ENCODE peak calls at places on chromosomes 7 and 10, in nine cellular contexts. E, I, X, A, N, L, B, W and U are unnamed samples. For H3K9me2, the result is how much of the 10 kb centered on the place peaks cover.

GRCh38 chr10:49385939-49386922 is 9.7 kb downstream of the DRGX start:
- DNase-seq in E (no peak), I (no peak), X (no peak), A (peak), N (no peak), L (no peak), B (no peak), W (no peak), U (no peak)

GRCh38 chr10:27369832-27370231 is 129.2 kb upstream of the ACBD5 start:
- DNase-seq in E (no peak), I (no peak), X (no peak), A (peak), N (peak), L (no peak), B (no peak), W (peak), U (peak)

GRCh38 chr10:58588673-58589265 is 76.1 kb downstream of the BICC1 start:
- DNase-seq in E (no peak), I (no peak), X (no peak), A (no peak), N (no peak), L (no peak), B (peak), W (no peak), U (peak)

GRCh38 chr7:75888464-75889222 is 9.8 kb downstream of the RHBDD2 start:
- DNase-seq in E (no peak), I (no peak), X (no peak), A (no peak), N (no peak), L (no peak), B (no peak), W (no peak), U (no peak)

GRCh38 chr10:29472268-29473086 is 162.3 kb downstream of the SVIL start:
- DNase-seq in E (no peak), I (no peak), X (no peak), A (no peak), N (no peak), L (no peak), B (no peak), W (no peak), U (no peak)

GRCh38 chr7:47143344-47143743 is 438.6 kb downstream of the TNS3 start:
- DNase-seq in E (no peak), I (no peak), X (no peak), A (peak), N (no peak), L (no peak), B (no peak), W (no peak), U (peak)

GRCh38 chr10:22712959-22713852 is 1.2 kb downstream of the PIP4K2A start:
- DNase-seq in E (peak), I (peak), X (no peak), A (peak), N (no peak), L (peak), B (peak), W (peak), U (peak)

GRCh38 chr10:124725791-124726190 is 18.4 kb downstream of the FAM53B start:
- DNase-seq in E (no peak), I (no peak), X (no peak), A (no peak), N (no peak), L (no peak), B (no peak), W (no peak), U (no peak)

GRCh38 chr10:79230563-79231249 is 116.6 kb upstream of the PPIF start:
- DNase-seq in E (no peak), I (no peak), X (no peak), A (no peak), N (peak), L (no peak), B (no peak), W (no peak), U (no peak)

GRCh38 chr10:133102415-133103095 is 14.8 kb downstream of the ADGRA1 start:
- DNase-seq in E (no peak), I (no peak), X (no peak), A (no peak), N (no peak), L (no peak), B (no peak), W (no peak), U (no peak)

GRCh38 chr7:47482013-47482761 is 99.7 kb downstream of the TNS3 start:
- DNase-seq in E (peak), I (peak), X (no peak), A (peak), N (no peak), L (peak), B (peak), W (no peak), U (peak)

GRCh38 chr7:84187087-84187805 is 7.3 kb downstream of the SEMA3A start:
- DNase-seq in E (no peak), I (no peak), X (no peak), A (no peak), N (no peak), L (no peak), B (no peak), W (no peak), U (peak)

GRCh38 chr7:34952822-34953221 is 84.5 kb downstream of the DPY19L1 start:
- DNase-seq in E (no peak), I (no peak), X (no peak), A (no peak), N (no peak), L (no peak), B (no peak), W (no peak), U (no peak)

GRCh38 chr10:119680050-119680449 is 28.9 kb downstream of the BAG3 start:
- DNase-seq in E (no peak), I (no peak), X (peak), A (peak), N (no peak), L (no peak), B (peak), W (no peak), U (peak)

GRCh38 chr7:3301831-3302618 is 973 bp downstream of the SDK1 start:
- DNase-seq in E (no peak), I (peak), X (no peak), A (peak), N (no peak), L (peak), B (no peak), W (no peak), U (peak)

GRCh38 chr7:16535500-16535899 is 8.9 kb downstream of the LRRC72 start:
- DNase-seq in E (no peak), I (no peak), X (no peak), A (no peak), N (no peak), L (no peak), B (no peak), W (no peak), U (no peak)

GRCh38 chr7:49885593-49886285 is 112.3 kb downstream of the VWC2 start:
- DNase-seq in E (peak), I (no peak), X (no peak), A (no peak), N (peak), L (no peak), B (no peak), W (peak), U (no peak)

GRCh38 chr7:139531094-139531493 is 7.6 kb downstream of the CLEC2L start:
- DNase-seq in E (no peak), I (no peak), X (no peak), A (no peak), N (no peak), L (no peak), B (no peak), W (no peak), U (no peak)

GRCh38 chr10:131636116-131636515 is 264.7 kb upstream of the PPP2R2D start:
- DNase-seq in E (no peak), I (no peak), X (no peak), A (no peak), N (no peak), L (no peak), B (no peak), W (no peak), U (no peak)

GRCh38 chr7:101031082-101031481 is 11.2 kb downstream of the MUC17 start:
- DNase-seq in E (no peak), I (no peak), X (no peak), A (no peak), N (no peak), L (no peak), B (peak), W (no peak), U (no peak)

GRCh38 chr7:144408116-144408515 is 4.6 kb upstream of the NOBOX start:
- DNase-seq in E (no peak), I (no peak), X (no peak), A (no peak), N (no peak), L (no peak), B (no peak), W (no peak), U (no peak)

GRCh38 chr7:131895541-131896173 is 339.2 kb upstream of the PODXL start:
- DNase-seq in E (no peak), I (peak), X (peak), A (peak), N (no peak), L (no peak), B (no peak), W (no peak), U (peak)

GRCh38 chr7:131896189-131896855 is 339.9 kb upstream of the PODXL start:
- DNase-seq in E (no peak), I (no peak), X (no peak), A (no peak), N (no peak), L (no peak), B (no peak), W (no peak), U (no peak)

GRCh38 chr7:131900785-131901287 is 344.4 kb upstream of the PODXL start:
- DNase-seq in E (no peak), I (no peak), X (no peak), A (no peak), N (no peak), L (no peak), B (no peak), W (no peak), U (no peak)

GRCh38 chr7:131899271-131900030 is 343.0 kb upstream of the PODXL start:
- DNase-seq in E (no peak), I (no peak), X (no peak), A (peak), N (no peak), L (no peak), B (no peak), W (no peak), U (no peak)

GRCh38 chr7:131897790-131898165 is 341.4 kb upstream of the PODXL start:
- DNase-seq in E (no peak), I (no peak), X (no peak), A (no peak), N (no peak), L (no peak), B (no peak), W (no peak), U (no peak)
- H3K9me2 ChIP-seq in E (under half), I (under half), X (under half), A (under half), N (under half), L (under half), B (under half), W (under half), U (under half)

GRCh38 chr7:131898418-131898817 is 342.0 kb upstream of the PODXL start:
- DNase-seq in E (no peak), I (no peak), X (no peak), A (peak), N (no peak), L (no peak), B (no peak), W (no peak), U (peak)
- H3K9me2 ChIP-seq in E (under half), I (under half), X (under half), A (under half), N (under half), L (under half), B (under half), W (under half), U (under half)

DNA sequence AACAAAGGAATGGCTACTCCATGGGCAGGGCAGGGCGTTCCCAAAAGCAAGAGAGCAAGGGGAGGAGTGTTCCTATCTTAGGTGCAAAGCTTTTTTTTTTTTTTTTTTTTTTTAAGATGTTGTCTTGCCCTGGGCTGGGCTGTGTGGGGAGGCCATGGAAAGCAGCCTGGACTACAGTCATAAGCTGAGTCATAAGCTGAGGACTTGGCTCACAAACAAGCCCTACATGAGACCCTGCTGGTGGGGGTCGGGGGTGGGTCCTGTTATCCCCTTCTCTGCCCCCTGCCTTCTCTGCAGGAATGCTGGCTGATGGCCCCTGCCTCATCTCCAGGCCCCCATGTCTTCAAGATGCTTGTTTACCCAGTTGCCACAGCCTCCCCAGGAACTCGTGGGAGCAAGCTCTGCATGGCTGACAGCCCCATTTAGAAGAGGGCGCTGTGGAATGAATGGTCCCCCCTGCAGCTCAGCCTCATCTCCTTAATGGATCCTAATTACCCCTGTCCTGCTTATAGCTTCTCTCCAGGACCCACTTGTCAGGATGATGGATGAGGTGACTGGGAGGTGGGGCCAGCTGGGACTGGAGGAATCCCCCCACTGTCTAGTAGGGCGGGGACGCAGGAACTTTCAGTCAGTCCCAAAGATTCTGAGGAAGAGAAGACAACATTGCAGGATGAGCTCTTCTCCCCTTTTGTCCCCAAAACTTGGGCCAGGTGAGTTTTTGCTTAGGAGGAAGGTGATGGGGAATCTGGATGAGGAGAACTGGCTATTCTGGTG is 340.8 kb upstream of the PODXL start:
- DNase-seq in E (no peak), I (no peak), X (peak), A (peak), N (no peak), L (peak), B (no peak), W (no peak), U (peak)
- H3K9me2 ChIP-seq in E (under half), I (under half), X (under half), A (under half), N (under half), L (under half), B (under half), W (under half), U (under half)

DNA sequence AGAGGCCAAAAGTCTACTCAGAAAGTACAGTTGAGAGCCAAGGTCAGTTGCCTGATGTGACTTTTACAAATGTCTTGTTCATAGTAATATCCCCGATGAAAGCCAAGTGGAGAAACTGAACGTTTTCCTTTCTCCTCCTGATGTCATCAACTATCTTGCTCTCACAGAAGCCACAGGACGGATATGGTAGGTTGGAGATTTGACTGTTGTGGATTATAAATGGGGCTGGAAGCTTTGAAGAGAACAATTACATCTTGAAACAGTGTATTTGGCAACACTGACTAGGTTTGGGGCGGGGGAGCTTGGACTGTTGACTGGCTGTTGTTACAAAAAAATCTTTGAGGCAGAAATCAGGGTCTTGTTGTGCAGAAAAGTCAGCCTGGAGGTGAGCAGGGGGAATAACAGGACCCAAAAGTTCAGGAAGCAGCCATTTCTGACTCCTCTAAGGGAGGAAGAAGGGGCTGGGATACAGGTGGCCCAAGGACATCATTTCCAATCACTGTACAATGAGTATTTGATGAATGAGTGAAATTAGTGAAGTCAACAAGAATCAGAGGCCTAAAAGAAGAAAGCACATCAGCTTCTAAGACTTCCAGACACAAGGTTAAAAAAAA is 24.3 kb downstream of the PLEKHS1 start:
- DNase-seq in E (no peak), I (no peak), X (no peak), A (no peak), N (no peak), L (no peak), B (no peak), W (no peak), U (no peak)
- H3K9me2 ChIP-seq in E (under half), I (under half), X (under half), A (under half), N (under half), L (under half), B (under half), W (under half), U (under half)

GRCh38 chr7:116732788-116733709 is 61.1 kb downstream of the MET start:
- DNase-seq in E (peak), I (no peak), X (no peak), A (no peak), N (peak), L (no peak), B (no peak), W (no peak), U (no peak)

GRCh38 chr7:116731737-116732335 is 59.8 kb downstream of the MET start:
- DNase-seq in E (peak), I (no peak), X (no peak), A (no peak), N (no peak), L (no peak), B (no peak), W (no peak), U (no peak)

GRCh38 chr7:116736927-116737715 is 65.1 kb downstream of the MET start:
- DNase-seq in E (peak), I (peak), X (no peak), A (peak), N (no peak), L (no peak), B (no peak), W (no peak), U (no peak)

GRCh38 chr7:116738378-116738777 is 66.4 kb downstream of the MET start:
- DNase-seq in E (no peak), I (no peak), X (no peak), A (no peak), N (no peak), L (no peak), B (no peak), W (no peak), U (no peak)

GRCh38 chr7:116734736-116735135 is 62.7 kb downstream of the MET start:
- DNase-seq in E (peak), I (no peak), X (no peak), A (no peak), N (no peak), L (no peak), B (no peak), W (no peak), U (no peak)
- H3K9me2 ChIP-seq in E (under half), I (under half), X (under half), A (under half), N (under half), L (under half), B (under half), W (under half), U (under half)

GRCh38 chr7:54712777-54713176 is 46.2 kb downstream of the SEC61G start:
- DNase-seq in E (no peak), I (no peak), X (no peak), A (no peak), N (no peak), L (no peak), B (no peak), W (no peak), U (no peak)
- H3K9me2 ChIP-seq in E (under half), I (under half), X (under half), A (under half), N (under half), L (under half), B (under half), W (under half), U (under half)

GRCh38 chr7:116733924-116734591 is 62.1 kb downstream of the MET start:
- DNase-seq in E (peak), I (no peak), X (no peak), A (no peak), N (peak), L (no peak), B (no peak), W (no peak), U (no peak)
- H3K9me2 ChIP-seq in E (under half), I (under half), X (under half), A (under half), N (under half), L (under half), B (under half), W (under half), U (under half)

GRCh38 chr7:33485746-33486491 is 356.6 kb downstream of the BBS9 start:
- DNase-seq in E (no peak), I (no peak), X (no peak), A (peak), N (no peak), L (no peak), B (no peak), W (no peak), U (no peak)
- H3K9me2 ChIP-seq in E (under half), I (under half), X (under half), A (under half), N (under half), L (under half), B (under half), W (under half), U (under half)